ENCODE peak calls at places on chromosomes 4 and X, in seven cellular contexts. One of them, this sample, is unnamed.

GRCh38 chrX:18490816-18491215 is 65.4 kb downstream of the CDKL5 start:
- DNase-seq in foreskin fibroblast: peak
- DNase-seq in NB4: no peak
- DNase-seq in lower lobe of right lung: no peak
- DNase-seq in sigmoid colon: no peak
- DNase-seq in choroid plexus epithelial cell: peak
- DNase-seq in A549: no peak
- DNase-seq in this sample: no peak

GRCh38 chr4:140308366-140309123 is 64.9 kb upstream of the SCOC start:
- DNase-seq in A549: peak
- DNase-seq in lower lobe of right lung: no peak
- DNase-seq in NB4: no peak
- DNase-seq in choroid plexus epithelial cell: peak
- DNase-seq in sigmoid colon: peak
- DNase-seq in foreskin fibroblast: peak
- DNase-seq in this sample: no peak

GRCh38 chr4:168584321-168584771 is 87.5 kb downstream of the PALLD start:
- DNase-seq in lower lobe of right lung: no peak
- DNase-seq in foreskin fibroblast: peak
- DNase-seq in A549: no peak
- DNase-seq in sigmoid colon: no peak
- DNase-seq in choroid plexus epithelial cell: peak
- DNase-seq in NB4: no peak
- DNase-seq in this sample: no peak

GRCh38 chr4:167150587-167150986 is 83.7 kb downstream of the SPOCK3 start:
- DNase-seq in foreskin fibroblast: no peak
- DNase-seq in lower lobe of right lung: no peak
- DNase-seq in choroid plexus epithelial cell: no peak
- DNase-seq in NB4: no peak
- DNase-seq in sigmoid colon: no peak
- DNase-seq in A549: no peak
- DNase-seq in this sample: no peak

GRCh38 chr4:42655921-42656735 is 777 bp downstream of the ATP8A1 start:
- DNase-seq in A549: no peak
- DNase-seq in sigmoid colon: peak
- DNase-seq in lower lobe of right lung: peak
- DNase-seq in NB4: peak
- DNase-seq in choroid plexus epithelial cell: peak
- DNase-seq in foreskin fibroblast: peak
- DNase-seq in this sample: peak

GRCh38 chrX:150547511-150548115 is 20.8 kb upstream of the MTM1 start:
- DNase-seq in sigmoid colon: peak
- DNase-seq in choroid plexus epithelial cell: peak
- DNase-seq in lower lobe of right lung: peak
- DNase-seq in A549: peak
- DNase-seq in NB4: peak
- DNase-seq in foreskin fibroblast: peak
- DNase-seq in this sample: peak

GRCh38 chr4:112038861-112039260 is 106.4 kb upstream of the FAM241A start:
- DNase-seq in lower lobe of right lung: no peak
- DNase-seq in foreskin fibroblast: peak
- DNase-seq in NB4: peak
- DNase-seq in A549: no peak
- DNase-seq in choroid plexus epithelial cell: peak
- DNase-seq in sigmoid colon: no peak
- DNase-seq in this sample: no peak

GRCh38 chr4:170599894-170600293 is 510.1 kb upstream of the AADAT start:
- DNase-seq in sigmoid colon: no peak
- DNase-seq in NB4: no peak
- DNase-seq in choroid plexus epithelial cell: no peak
- DNase-seq in lower lobe of right lung: no peak
- DNase-seq in foreskin fibroblast: no peak
- DNase-seq in A549: no peak
- DNase-seq in this sample: no peak

GRCh38 chr4:30537462-30537861 is 182.7 kb upstream of the PCDH7 start:
- DNase-seq in sigmoid colon: no peak
- DNase-seq in NB4: no peak
- DNase-seq in lower lobe of right lung: no peak
- DNase-seq in A549: peak
- DNase-seq in foreskin fibroblast: no peak
- DNase-seq in choroid plexus epithelial cell: peak
- DNase-seq in this sample: no peak

GRCh38 chr4:1608821-1609500 is 75.2 kb downstream of the FAM53A start:
- DNase-seq in A549: no peak
- DNase-seq in choroid plexus epithelial cell: no peak
- DNase-seq in sigmoid colon: peak
- DNase-seq in lower lobe of right lung: peak
- DNase-seq in NB4: no peak
- DNase-seq in foreskin fibroblast: no peak
- DNase-seq in this sample: no peak

GRCh38 chrX:21932277-21932996 is 8.1 kb upstream of the SMS start:
- DNase-seq in sigmoid colon: no peak
- DNase-seq in foreskin fibroblast: peak
- DNase-seq in A549: peak
- DNase-seq in NB4: peak
- DNase-seq in choroid plexus epithelial cell: peak
- DNase-seq in lower lobe of right lung: no peak
- DNase-seq in this sample: no peak

GRCh38 chrX:2463973-2464676 is 36.7 kb downstream of the DHRSX start:
- DNase-seq in choroid plexus epithelial cell: peak
- DNase-seq in lower lobe of right lung: peak
- DNase-seq in foreskin fibroblast: no peak
- DNase-seq in NB4: peak
- DNase-seq in A549: peak
- DNase-seq in sigmoid colon: no peak
- DNase-seq in this sample: no peak

GRCh38 chr4:73704314-73705055 is 35.9 kb upstream of the CXCL8 start:
- DNase-seq in lower lobe of right lung: no peak
- DNase-seq in foreskin fibroblast: peak
- DNase-seq in NB4: peak
- DNase-seq in choroid plexus epithelial cell: peak
- DNase-seq in sigmoid colon: peak
- DNase-seq in A549: peak
- DNase-seq in this sample: no peak

GRCh38 chrX:42443267-42443666 is 334.7 kb downstream of the PPP1R2C start:
- DNase-seq in foreskin fibroblast: no peak
- DNase-seq in sigmoid colon: no peak
- DNase-seq in choroid plexus epithelial cell: no peak
- DNase-seq in NB4: no peak
- DNase-seq in lower lobe of right lung: no peak
- DNase-seq in A549: no peak
- DNase-seq in this sample: no peak

GRCh38 chrX:119292445-119292844 is 56.4 kb downstream of the PGRMC1 start:
- DNase-seq in choroid plexus epithelial cell: peak
- DNase-seq in A549: peak
- DNase-seq in lower lobe of right lung: no peak
- DNase-seq in foreskin fibroblast: no peak
- DNase-seq in NB4: peak
- DNase-seq in sigmoid colon: no peak
- DNase-seq in this sample: no peak

GRCh38 chrX:9786839-9787635 is 808 bp downstream of the SHROOM2 start:
- DNase-seq in choroid plexus epithelial cell: no peak
- DNase-seq in foreskin fibroblast: no peak
- DNase-seq in NB4: no peak
- DNase-seq in A549: no peak
- DNase-seq in sigmoid colon: no peak
- DNase-seq in lower lobe of right lung: peak
- DNase-seq in this sample: no peak

GRCh38 chr4:47926667-47927258 is 12.4 kb upstream of the NFXL1 start:
- DNase-seq in NB4: peak
- DNase-seq in choroid plexus epithelial cell: peak
- DNase-seq in foreskin fibroblast: no peak
- DNase-seq in lower lobe of right lung: no peak
- DNase-seq in A549: peak
- DNase-seq in sigmoid colon: no peak
- DNase-seq in this sample: peak

GRCh38 chrX:79559290-79559689 is 192.2 kb upstream of the ITM2A start:
- DNase-seq in sigmoid colon: no peak
- DNase-seq in foreskin fibroblast: no peak
- DNase-seq in A549: no peak
- DNase-seq in choroid plexus epithelial cell: no peak
- DNase-seq in NB4: no peak
- DNase-seq in lower lobe of right lung: no peak
- DNase-seq in this sample: no peak

GRCh38 chr4:84966382-84967291 is at the start of gene WDFY3:
- DNase-seq in choroid plexus epithelial cell: peak
- DNase-seq in foreskin fibroblast: peak
- DNase-seq in A549: peak
- DNase-seq in lower lobe of right lung: peak
- DNase-seq in NB4: peak
- DNase-seq in sigmoid colon: peak
- DNase-seq in this sample: peak

GRCh38 chr4:3746701-3747581 is 19.2 kb upstream of the ADRA2C start:
- DNase-seq in sigmoid colon: no peak
- DNase-seq in foreskin fibroblast: no peak
- DNase-seq in choroid plexus epithelial cell: no peak
- DNase-seq in lower lobe of right lung: no peak
- DNase-seq in NB4: no peak
- DNase-seq in A549: peak
- DNase-seq in this sample: no peak

GRCh38 chr4:3744901-3745300 is 21.3 kb upstream of the ADRA2C start:
- DNase-seq in lower lobe of right lung: no peak
- DNase-seq in choroid plexus epithelial cell: no peak
- DNase-seq in foreskin fibroblast: no peak
- DNase-seq in A549: no peak
- DNase-seq in NB4: no peak
- DNase-seq in sigmoid colon: no peak
- DNase-seq in this sample: no peak

GRCh38 chr4:3749081-3749480 is 17.1 kb upstream of the ADRA2C start:
- DNase-seq in sigmoid colon: no peak
- DNase-seq in NB4: no peak
- DNase-seq in lower lobe of right lung: no peak
- DNase-seq in choroid plexus epithelial cell: no peak
- DNase-seq in foreskin fibroblast: no peak
- DNase-seq in A549: no peak
- DNase-seq in this sample: no peak

GRCh38 chr4:3745886-3746656 is 20.1 kb upstream of the ADRA2C start:
- DNase-seq in choroid plexus epithelial cell: no peak
- DNase-seq in NB4: no peak
- DNase-seq in sigmoid colon: no peak
- DNase-seq in foreskin fibroblast: no peak
- DNase-seq in A549: peak
- DNase-seq in lower lobe of right lung: no peak
- DNase-seq in this sample: no peak

GRCh38 chr4:3747582-3747906 is 18.6 kb upstream of the ADRA2C start:
- DNase-seq in lower lobe of right lung: no peak
- DNase-seq in choroid plexus epithelial cell: peak
- DNase-seq in foreskin fibroblast: no peak
- DNase-seq in sigmoid colon: no peak
- DNase-seq in NB4: peak
- DNase-seq in A549: no peak
- DNase-seq in this sample: no peak
- TF ChIP-seq CTCF in lower lobe of right lung: peak
- TF ChIP-seq CTCF in choroid plexus epithelial cell: peak
- TF ChIP-seq CTCF in foreskin fibroblast: peak
- TF ChIP-seq CTCF in sigmoid colon: no peak
- TF ChIP-seq CTCF in NB4: peak
- TF ChIP-seq CTCF in A549: no peak
- TF ChIP-seq CTCF in this sample: peak

GRCh38 chr4:189096717-189097116 is 844.0 kb upstream of the FRG1 start:
- DNase-seq in A549: no peak
- DNase-seq in foreskin fibroblast: no peak
- DNase-seq in sigmoid colon: no peak
- DNase-seq in lower lobe of right lung: no peak
- DNase-seq in choroid plexus epithelial cell: no peak
- DNase-seq in NB4: no peak
- DNase-seq in this sample: no peak
- TF ChIP-seq CTCF in A549: no peak
- TF ChIP-seq CTCF in foreskin fibroblast: no peak
- TF ChIP-seq CTCF in sigmoid colon: no peak
- TF ChIP-seq CTCF in lower lobe of right lung: no peak
- TF ChIP-seq CTCF in choroid plexus epithelial cell: no peak
- TF ChIP-seq CTCF in NB4: peak
- TF ChIP-seq CTCF in this sample: no peak

GRCh38 chr4:39259571-39260330 is 77.4 kb downstream of the WDR19 start:
- DNase-seq in foreskin fibroblast: peak
- DNase-seq in A549: no peak
- DNase-seq in sigmoid colon: no peak
- DNase-seq in NB4: no peak
- DNase-seq in choroid plexus epithelial cell: peak
- DNase-seq in lower lobe of right lung: no peak
- DNase-seq in this sample: no peak
- TF ChIP-seq CTCF in foreskin fibroblast: no peak
- TF ChIP-seq CTCF in A549: no peak
- TF ChIP-seq CTCF in sigmoid colon: no peak
- TF ChIP-seq CTCF in NB4: no peak
- TF ChIP-seq CTCF in choroid plexus epithelial cell: no peak
- TF ChIP-seq CTCF in lower lobe of right lung: no peak
- TF ChIP-seq CTCF in this sample: no peak

GRCh38 chr4:183444953-183445543 is 612 bp downstream of the CDKN2AIP start:
- DNase-seq in A549: no peak
- DNase-seq in choroid plexus epithelial cell: peak
- DNase-seq in foreskin fibroblast: no peak
- DNase-seq in NB4: peak
- DNase-seq in lower lobe of right lung: peak
- DNase-seq in sigmoid colon: peak
- DNase-seq in this sample: no peak

GRCh38 chr4:183447646-183448045 is 3.2 kb downstream of the CDKN2AIP start:
- DNase-seq in NB4: no peak
- DNase-seq in choroid plexus epithelial cell: no peak
- DNase-seq in lower lobe of right lung: no peak
- DNase-seq in A549: no peak
- DNase-seq in foreskin fibroblast: no peak
- DNase-seq in sigmoid colon: no peak
- DNase-seq in this sample: no peak

GRCh38 chr4:183443609-183444148 is 757 bp upstream of the CDKN2AIP start:
- DNase-seq in foreskin fibroblast: no peak
- DNase-seq in lower lobe of right lung: no peak
- DNase-seq in NB4: no peak
- DNase-seq in A549: no peak
- DNase-seq in sigmoid colon: peak
- DNase-seq in choroid plexus epithelial cell: peak
- DNase-seq in this sample: no peak

GRCh38 chr4:183441276-183441675 is 3.2 kb upstream of the CDKN2AIP start:
- DNase-seq in NB4: no peak
- DNase-seq in A549: no peak
- DNase-seq in choroid plexus epithelial cell: no peak
- DNase-seq in sigmoid colon: no peak
- DNase-seq in foreskin fibroblast: no peak
- DNase-seq in lower lobe of right lung: no peak
- DNase-seq in this sample: no peak

DNA sequence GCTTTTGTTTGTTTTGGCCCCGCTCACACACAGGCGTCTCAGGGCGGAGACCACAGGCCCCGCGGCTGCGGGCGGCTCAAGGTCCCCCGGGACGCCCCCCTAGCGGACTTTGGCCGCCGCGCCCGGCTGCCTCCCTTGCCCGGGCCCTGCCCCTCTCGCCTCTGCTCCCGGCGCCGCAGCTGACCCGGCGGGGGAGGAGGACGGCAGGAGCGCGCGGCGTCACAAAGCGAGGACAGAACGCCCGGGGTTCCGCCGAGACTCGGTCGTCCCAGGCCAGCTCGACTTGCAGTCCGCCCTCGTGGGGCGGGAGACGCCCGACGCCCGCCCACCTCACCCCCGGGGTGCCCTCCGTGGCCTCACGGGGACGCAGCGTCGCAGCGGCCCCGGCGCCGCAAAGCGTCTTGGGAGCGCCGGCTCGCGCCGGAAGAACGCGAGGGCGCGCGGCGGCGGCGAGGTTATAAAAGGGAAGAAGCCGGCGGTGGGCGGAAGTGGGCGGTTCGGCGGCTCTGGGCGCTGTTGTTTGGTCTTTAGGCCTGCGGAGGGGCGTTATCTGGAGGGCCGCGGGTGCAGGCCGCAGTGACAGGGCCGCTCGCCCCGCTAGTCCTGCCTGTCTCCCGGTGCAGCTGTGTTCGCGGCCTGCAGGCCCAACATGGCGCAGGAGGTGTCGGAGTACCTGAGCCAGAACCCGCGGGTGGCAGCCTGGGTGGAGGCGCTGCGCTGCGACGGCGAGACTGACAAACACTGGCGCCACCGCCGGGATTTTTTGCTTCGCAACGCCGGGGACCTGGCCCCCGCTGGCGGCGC is at the start of gene CDKN2AIP:
- DNase-seq in A549: peak
- DNase-seq in lower lobe of right lung: peak
- DNase-seq in foreskin fibroblast: peak
- DNase-seq in choroid plexus epithelial cell: peak
- DNase-seq in sigmoid colon: peak
- DNase-seq in NB4: peak
- DNase-seq in this sample: peak
- TF ChIP-seq CTCF in A549: no peak
- TF ChIP-seq CTCF in lower lobe of right lung: peak
- TF ChIP-seq CTCF in foreskin fibroblast: no peak
- TF ChIP-seq CTCF in choroid plexus epithelial cell: peak
- TF ChIP-seq CTCF in sigmoid colon: no peak
- TF ChIP-seq CTCF in NB4: peak
- TF ChIP-seq CTCF in this sample: no peak

This sample was measured in GM20000.